ENCODE peak calls at places on chromosomes 2 and 18, in seven cellular contexts. W, E, D, Q, G, N and T are unnamed samples.

GRCh38 chr18:65459741-65460140 is 291.1 kb upstream of the CDH7 start:
- DNase-seq in N (no peak), E (no peak), Q (no peak), D (no peak), G (no peak), W (no peak), T (no peak)

GRCh38 chr2:29788066-29788465 is 133.3 kb downstream of the ALK start:
- DNase-seq in G (no peak), E (no peak), N (no peak), W (no peak), D (no peak), Q (no peak), T (no peak)

GRCh38 chr18:31301201-31301655 is 16.7 kb upstream of the DSG1 start:
- DNase-seq in Q (peak; percentile 10), E (no peak), G (peak; percentile 37), W (no peak), D (no peak), N (no peak), T (no peak)

GRCh38 chr2:67048314-67048713 is 348.8 kb upstream of the ETAA1 start:
- DNase-seq in E (no peak), W (no peak), G (no peak), D (peak; percentile 12), Q (no peak), N (no peak), T (no peak)

GRCh38 chr2:130341562-130342019 is 1.1 kb upstream of the IMP4 start:
- DNase-seq in W (no peak), Q (no peak), E (no peak), N (no peak), D (peak; percentile 28), G (no peak), T (no peak)

GRCh38 chr2:119704670-119705120 is 25.7 kb downstream of the TMEM177 start:
- DNase-seq in W (no peak), Q (no peak), E (no peak), G (no peak), N (no peak), D (peak; percentile 56), T (no peak)

GRCh38 chr18:13378150-13378549 is 159.6 kb downstream of the LDLRAD4 start:
- DNase-seq in G (no peak), N (no peak), Q (no peak), W (no peak), D (no peak), E (no peak), T (no peak)

GRCh38 chr2:241168366-241168765 is 18.1 kb downstream of the PPP1R7 start:
- DNase-seq in D (no peak), Q (no peak), N (no peak), W (no peak), E (no peak), G (no peak), T (no peak)

GRCh38 chr18:58753976-58754375 is 82.7 kb downstream of the MALT1 start:
- DNase-seq in D (no peak), E (no peak), Q (no peak), W (no peak), N (no peak), G (no peak), T (no peak)

GRCh38 chr2:202185816-202186221 is 52.6 kb downstream of the SUMO1 start:
- DNase-seq in N (no peak), W (no peak), G (peak; percentile 46), E (no peak), Q (no peak), D (peak; percentile 71), T (peak; percentile 31)

GRCh38 chr2:58044145-58044544 is 2.5 kb upstream of the VRK2 start:
- DNase-seq in N (no peak), E (no peak), Q (no peak), G (no peak), D (no peak), W (no peak), T (no peak)

GRCh38 chr2:219254590-219255219 is 987 bp upstream of the TUBA4A start:
- DNase-seq in W (no peak), D (no peak), G (no peak), E (no peak), N (no peak), Q (no peak), T (no peak)

GRCh38 chr18:38867680-38868079 is 1302.1 kb upstream of the CELF4 start:
- DNase-seq in E (no peak), Q (no peak), W (no peak), N (no peak), D (no peak), G (no peak), T (no peak)

DNA sequence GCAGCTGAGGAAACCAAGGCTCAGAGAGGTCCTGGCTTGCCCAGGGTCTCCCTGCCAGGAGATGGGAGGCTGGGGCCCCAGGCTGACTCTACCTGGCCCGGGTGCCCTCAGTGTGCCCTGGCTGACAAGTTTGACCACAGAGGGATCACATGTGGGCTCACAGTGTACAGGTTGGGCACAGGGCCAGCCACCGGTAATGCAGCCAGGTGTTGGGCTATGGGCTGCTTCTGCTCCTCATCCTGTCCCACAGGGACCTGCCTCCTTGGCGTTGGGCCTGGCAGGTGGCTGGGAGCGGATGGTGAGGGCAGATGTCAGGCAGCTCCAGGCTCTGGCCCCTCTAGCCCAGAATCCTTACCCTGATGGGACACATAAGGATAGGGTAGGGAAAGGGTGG is 250.5 kb downstream of the LOXHD1 start:
- DNase-seq in G (no peak), N (no peak), Q (no peak), E (no peak), D (no peak), W (no peak), T (no peak)
- H3K4me3 ChIP-seq in G (no peak overlapping the region), N (no peak overlapping the region), Q (no peak overlapping the region), E (no peak overlapping the region), D (no peak overlapping the region), W (no peak overlapping the region), T (no peak overlapping the region)

GRCh38 chr2:20326163-20326780 is 24.4 kb downstream of the PUM2 start:
- DNase-seq in D (peak; percentile 72), Q (peak; percentile 66), N (no peak), E (peak; percentile 42), W (peak; percentile 61), G (peak; percentile 46), T (peak; percentile 5)
- TF ChIP-seq CTCF in D (peak; percentile 94), Q (peak; percentile 95), N (peak; percentile 60), E (peak; percentile 43), W (peak; percentile 50), G (peak; percentile 89), T (peak; percentile 89)

GRCh38 chr2:168843253-168843652 is 40.8 kb downstream of the NOSTRIN start:
- DNase-seq in Q (no peak), G (no peak), N (no peak), E (no peak), D (no peak), W (no peak), T (no peak)
- H3K4me3 ChIP-seq in Q (no peak overlapping the region), G (no peak overlapping the region), N (no peak overlapping the region), E (no peak overlapping the region), D (no peak overlapping the region), W (no peak overlapping the region), T (no peak overlapping the region)

GRCh38 chr2:127024769-127025356 is 82.1 kb downstream of the BIN1 start:
- DNase-seq in E (peak; percentile 39), W (no peak), Q (peak; percentile 62), G (peak; percentile 28), D (no peak), N (no peak), T (no peak)
- TF ChIP-seq CTCF in E (no peak), W (no peak), Q (no peak), G (peak; percentile 37), D (no peak), N (no peak), T (peak; percentile 38)

GRCh38 chr2:62426005-62426912 is 79.7 kb downstream of the TMEM17 start:
- DNase-seq in D (no peak), Q (no peak), G (no peak), E (no peak), N (peak; percentile 25), W (no peak), T (no peak)
- H3K4me3 ChIP-seq in D (no peak overlapping the region), Q (no peak overlapping the region), G (no peak overlapping the region), E (no peak overlapping the region), N (no peak overlapping the region), W (no peak overlapping the region), T (no peak overlapping the region)

GRCh38 chr2:161992526-161992925 is 81.5 kb downstream of the DPP4 start:
- DNase-seq in D (no peak), G (no peak), W (no peak), N (no peak), E (no peak), Q (no peak), T (no peak)

GRCh38 chr2:161990741-161991140 is 83.3 kb downstream of the DPP4 start:
- DNase-seq in D (peak; percentile 83), Q (peak; percentile 32), N (no peak), E (no peak), W (no peak), G (peak; percentile 81), T (peak; percentile 82)

GRCh38 chr2:161991991-161992390 is 82.0 kb downstream of the DPP4 start:
- DNase-seq in D (peak; percentile 50), G (no peak), W (no peak), E (no peak), N (no peak), Q (no peak), T (no peak)

GRCh38 chr2:161990036-161990435 is 84.0 kb downstream of the DPP4 start:
- DNase-seq in Q (no peak), E (no peak), W (no peak), N (no peak), G (peak; percentile 52), D (no peak), T (no peak)

GRCh38 chr2:161988589-161988988 is 85.4 kb downstream of the DPP4 start:
- DNase-seq in D (peak; percentile 19), E (no peak), N (no peak), W (no peak), Q (no peak), G (no peak), T (no peak)
- TF ChIP-seq CTCF in D (peak; percentile 44), E (no peak), N (no peak), W (no peak), Q (no peak), G (peak; percentile 33), T (no peak)